ENCODE peak calls at places on chromosome 3, in four cellular contexts. One of them, this sample, is unnamed.

GRCh38 chr3:105965384-105965783 is 96.6 kb upstream of the CBLB start:
- DNase-seq in psoas muscle: no peak
- DNase-seq in neural progenitor cell: no peak
- DNase-seq in CD8-positive, alpha-beta T cell: no peak
- DNase-seq in this sample: no peak

GRCh38 chr3:46468758-46469600 is 4.3 kb upstream of the LTF start:
- DNase-seq in psoas muscle: no peak
- DNase-seq in neural progenitor cell: no peak
- DNase-seq in CD8-positive, alpha-beta T cell: no peak
- DNase-seq in this sample: no peak

GRCh38 chr3:189573004-189573403 is 58.2 kb upstream of the TP63 start:
- DNase-seq in psoas muscle: no peak
- DNase-seq in neural progenitor cell: no peak
- DNase-seq in CD8-positive, alpha-beta T cell: no peak
- DNase-seq in this sample: no peak

GRCh38 chr3:25428003-25428861 is at the start of gene RARB:
- DNase-seq in psoas muscle: peak; percentile 67
- DNase-seq in neural progenitor cell: peak; percentile 73
- DNase-seq in CD8-positive, alpha-beta T cell: no peak
- DNase-seq in this sample: peak; percentile 86

GRCh38 chr3:65196663-65197062 is 508.9 kb upstream of the ADAMTS9 start:
- DNase-seq in psoas muscle: no peak
- DNase-seq in neural progenitor cell: no peak
- DNase-seq in CD8-positive, alpha-beta T cell: no peak
- DNase-seq in this sample: no peak

GRCh38 chr3:120300971-120301370 is 15.9 kb upstream of the GPR156 start:
- DNase-seq in psoas muscle: no peak
- DNase-seq in neural progenitor cell: no peak
- DNase-seq in CD8-positive, alpha-beta T cell: no peak
- DNase-seq in this sample: no peak

GRCh38 chr3:56851966-56852884 is 50.5 kb upstream of the ARHGEF3 start:
- DNase-seq in psoas muscle: no peak
- DNase-seq in neural progenitor cell: no peak
- DNase-seq in CD8-positive, alpha-beta T cell: no peak
- DNase-seq in this sample: no peak

GRCh38 chr3:66478923-66479322 is 21.9 kb downstream of the LRIG1 start:
- DNase-seq in psoas muscle: no peak
- DNase-seq in neural progenitor cell: no peak
- DNase-seq in CD8-positive, alpha-beta T cell: no peak
- DNase-seq in this sample: no peak

GRCh38 chr3:46212101-46212500 is 4.0 kb upstream of the CCR1 start:
- DNase-seq in psoas muscle: no peak
- DNase-seq in neural progenitor cell: no peak
- DNase-seq in CD8-positive, alpha-beta T cell: no peak
- DNase-seq in this sample: no peak

GRCh38 chr3:110886514-110886913 is 185.1 kb upstream of the NECTIN3 start:
- DNase-seq in psoas muscle: no peak
- DNase-seq in neural progenitor cell: peak; percentile 86
- DNase-seq in CD8-positive, alpha-beta T cell: no peak
- DNase-seq in this sample: no peak

GRCh38 chr3:72426618-72427397 is 421.4 kb downstream of the SHQ1 start:
- DNase-seq in psoas muscle: no peak
- DNase-seq in neural progenitor cell: no peak
- DNase-seq in CD8-positive, alpha-beta T cell: no peak
- DNase-seq in this sample: no peak

GRCh38 chr3:177811111-177811510 is 613.8 kb upstream of the TBL1XR1 start:
- DNase-seq in psoas muscle: no peak
- DNase-seq in neural progenitor cell: no peak
- DNase-seq in CD8-positive, alpha-beta T cell: no peak
- DNase-seq in this sample: no peak

GRCh38 chr3:24550588-24550987 is 55.9 kb upstream of the THRB start:
- DNase-seq in psoas muscle: no peak
- DNase-seq in neural progenitor cell: no peak
- DNase-seq in CD8-positive, alpha-beta T cell: no peak
- DNase-seq in this sample: no peak

GRCh38 chr3:10192953-10193691 is 28.4 kb downstream of the IRAK2 start:
- DNase-seq in psoas muscle: no peak
- DNase-seq in neural progenitor cell: peak; percentile 29
- DNase-seq in CD8-positive, alpha-beta T cell: peak; percentile 76
- DNase-seq in this sample: no peak

GRCh38 chr3:82329300-82329699 is 567.9 kb upstream of the GBE1 start:
- DNase-seq in psoas muscle: no peak
- DNase-seq in neural progenitor cell: no peak
- DNase-seq in CD8-positive, alpha-beta T cell: no peak
- DNase-seq in this sample: no peak

GRCh38 chr3:53122255-53122932 is 7.8 kb downstream of the RFT1 start:
- DNase-seq in psoas muscle: no peak
- DNase-seq in neural progenitor cell: no peak
- DNase-seq in CD8-positive, alpha-beta T cell: no peak
- DNase-seq in this sample: no peak

GRCh38 chr3:195041871-195042740 is 228.9 kb downstream of the XXYLT1 start:
- DNase-seq in psoas muscle: no peak
- DNase-seq in neural progenitor cell: peak; percentile 50
- DNase-seq in CD8-positive, alpha-beta T cell: no peak
- DNase-seq in this sample: no peak

GRCh38 chr3:112685435-112685834 is 44.5 kb upstream of the CCDC80 start:
- DNase-seq in psoas muscle: no peak
- DNase-seq in neural progenitor cell: no peak
- DNase-seq in CD8-positive, alpha-beta T cell: no peak
- DNase-seq in this sample: no peak

GRCh38 chr3:113637756-113638155 is 58.7 kb downstream of the USF3 start:
- DNase-seq in psoas muscle: no peak
- DNase-seq in neural progenitor cell: no peak
- DNase-seq in CD8-positive, alpha-beta T cell: no peak
- DNase-seq in this sample: no peak

GRCh38 chr3:193114431-193115340 is 126.3 kb upstream of the PLAAT1 start:
- DNase-seq in psoas muscle: no peak
- DNase-seq in neural progenitor cell: no peak
- DNase-seq in CD8-positive, alpha-beta T cell: no peak
- DNase-seq in this sample: no peak

GRCh38 chr3:195925746-195926145 is 17.4 kb upstream of the TNK2 start:
- DNase-seq in psoas muscle: no peak
- DNase-seq in neural progenitor cell: no peak
- DNase-seq in CD8-positive, alpha-beta T cell: no peak
- DNase-seq in this sample: no peak

GRCh38 chr3:33360136-33360825 is 79.9 kb downstream of the UBP1 start:
- DNase-seq in psoas muscle: no peak
- DNase-seq in neural progenitor cell: no peak
- DNase-seq in CD8-positive, alpha-beta T cell: no peak
- DNase-seq in this sample: no peak

DNA sequence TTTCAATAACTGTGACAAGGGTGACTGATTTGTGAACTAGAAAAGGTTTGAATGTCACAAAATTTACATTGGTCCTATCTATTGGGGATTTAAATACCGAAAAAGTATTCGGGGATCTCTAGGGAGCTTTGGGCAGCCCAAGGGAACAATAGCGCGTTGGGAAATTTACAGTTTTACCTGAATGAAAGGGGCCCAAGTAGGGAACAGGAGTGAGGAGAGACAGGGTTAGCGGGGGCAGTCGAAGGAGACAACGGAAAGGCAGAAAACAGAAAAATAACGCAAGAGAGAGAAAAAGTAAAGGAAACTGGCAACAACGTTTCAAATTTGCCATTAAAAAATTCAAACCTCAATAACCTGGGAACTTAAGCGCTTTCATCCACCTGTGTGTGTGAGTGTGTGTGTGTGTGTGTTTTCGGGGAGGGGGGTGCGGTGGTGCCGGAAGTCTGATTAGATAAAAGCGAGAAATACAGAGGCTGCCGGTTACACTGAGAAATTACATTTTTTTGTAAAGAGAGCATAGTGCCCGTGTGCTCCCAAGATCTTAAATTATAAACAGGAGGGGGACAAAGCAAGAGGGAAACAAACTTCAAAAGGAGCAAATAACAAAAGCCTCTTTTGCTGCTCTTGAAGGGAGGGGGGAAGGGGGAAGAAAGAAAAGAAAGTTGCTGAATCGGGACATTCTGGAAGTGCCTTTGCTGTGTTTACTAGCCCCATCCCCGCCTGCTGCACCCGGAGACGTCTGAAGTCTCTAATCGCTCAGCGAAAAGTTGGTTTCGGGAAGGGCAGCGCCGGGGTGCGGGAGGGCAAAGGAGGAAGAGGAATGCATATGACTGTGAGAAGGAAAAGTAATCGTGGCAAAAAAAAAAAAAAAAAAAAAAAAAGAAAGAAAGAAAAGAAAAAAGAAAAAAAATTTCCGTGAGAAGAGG is 722 bp upstream of the ZIC1 start:
- DNase-seq in psoas muscle: no peak
- DNase-seq in neural progenitor cell: peak; percentile 74
- DNase-seq in CD8-positive, alpha-beta T cell: no peak
- DNase-seq in this sample: no peak
- H3K4me3 ChIP-seq in psoas muscle: peak overlapping the region; percentile 75
- H3K4me3 ChIP-seq in neural progenitor cell: peak overlapping the region; percentile 37
- H3K4me3 ChIP-seq in CD8-positive, alpha-beta T cell: no peak overlapping the region
- H3K4me3 ChIP-seq in this sample: no peak overlapping the region

DNA sequence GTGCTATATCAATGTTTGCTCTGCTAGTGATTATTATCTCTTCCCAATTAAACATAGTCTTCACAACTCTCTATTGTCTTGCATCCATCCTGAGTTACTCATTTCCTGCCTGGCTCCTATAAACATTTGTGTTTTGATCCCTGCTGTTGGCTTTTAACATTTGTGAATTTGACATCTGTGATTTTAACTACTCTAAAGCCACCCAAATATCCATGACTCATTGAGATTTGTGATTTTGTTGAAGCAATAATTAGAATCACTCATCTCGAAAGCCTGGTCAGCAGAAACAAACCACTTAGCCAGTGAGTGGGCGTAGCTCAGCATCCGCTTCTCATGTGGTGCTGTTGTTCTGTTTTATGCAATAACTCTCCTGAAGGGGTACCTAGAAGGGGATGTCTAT is 174.3 kb upstream of the ZBTB20 start:
- DNase-seq in psoas muscle: no peak
- DNase-seq in neural progenitor cell: no peak
- DNase-seq in CD8-positive, alpha-beta T cell: no peak
- DNase-seq in this sample: no peak
- H3K36me3 ChIP-seq in psoas muscle: no peaks in the 10 kb centered on the region
- H3K36me3 ChIP-seq in neural progenitor cell: no peaks in the 10 kb centered on the region
- H3K36me3 ChIP-seq in CD8-positive, alpha-beta T cell: no peaks in the 10 kb centered on the region
- H3K36me3 ChIP-seq in this sample: no peaks in the 10 kb centered on the region

GRCh38 chr3:58321791-58322190 is 10.9 kb upstream of the PXK start:
- DNase-seq in psoas muscle: no peak
- DNase-seq in neural progenitor cell: no peak
- DNase-seq in CD8-positive, alpha-beta T cell: no peak
- DNase-seq in this sample: no peak

GRCh38 chr3:58325525-58325992 is 7.1 kb upstream of the PXK start:
- DNase-seq in psoas muscle: no peak
- DNase-seq in neural progenitor cell: no peak
- DNase-seq in CD8-positive, alpha-beta T cell: no peak
- DNase-seq in this sample: no peak

GRCh38 chr3:58323795-58324674 is 8.7 kb upstream of the PXK start:
- DNase-seq in psoas muscle: no peak
- DNase-seq in neural progenitor cell: no peak
- DNase-seq in CD8-positive, alpha-beta T cell: no peak
- DNase-seq in this sample: no peak

GRCh38 chr3:58324675-58325390 is 7.9 kb upstream of the PXK start:
- DNase-seq in psoas muscle: no peak
- DNase-seq in neural progenitor cell: no peak
- DNase-seq in CD8-positive, alpha-beta T cell: no peak
- DNase-seq in this sample: no peak

DNA sequence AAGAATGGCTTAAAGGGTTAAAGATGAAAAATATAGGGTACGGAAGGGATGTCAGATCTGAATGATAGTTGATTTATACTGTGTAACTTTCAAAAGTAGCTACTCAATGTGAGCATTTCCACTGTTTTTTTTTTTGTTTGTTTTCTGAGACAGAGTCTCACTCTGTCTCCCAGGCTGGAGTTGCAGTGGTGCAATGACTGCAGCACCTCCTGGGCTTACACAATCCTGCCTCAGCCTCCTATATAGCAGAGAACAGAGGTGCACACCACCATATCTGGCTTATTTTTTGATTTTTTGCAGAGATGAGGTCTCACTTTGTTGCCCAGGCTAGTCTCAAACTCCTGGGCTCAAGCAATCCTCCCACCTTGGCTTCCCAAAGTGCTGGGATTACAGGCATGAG is 9.9 kb upstream of the PXK start:
- DNase-seq in psoas muscle: no peak
- DNase-seq in neural progenitor cell: no peak
- DNase-seq in CD8-positive, alpha-beta T cell: no peak
- DNase-seq in this sample: no peak
- H3K4me3 ChIP-seq in psoas muscle: no peak overlapping the region
- H3K4me3 ChIP-seq in neural progenitor cell: no peak overlapping the region
- H3K4me3 ChIP-seq in CD8-positive, alpha-beta T cell: no peak overlapping the region
- H3K4me3 ChIP-seq in this sample: no peak overlapping the region

DNA sequence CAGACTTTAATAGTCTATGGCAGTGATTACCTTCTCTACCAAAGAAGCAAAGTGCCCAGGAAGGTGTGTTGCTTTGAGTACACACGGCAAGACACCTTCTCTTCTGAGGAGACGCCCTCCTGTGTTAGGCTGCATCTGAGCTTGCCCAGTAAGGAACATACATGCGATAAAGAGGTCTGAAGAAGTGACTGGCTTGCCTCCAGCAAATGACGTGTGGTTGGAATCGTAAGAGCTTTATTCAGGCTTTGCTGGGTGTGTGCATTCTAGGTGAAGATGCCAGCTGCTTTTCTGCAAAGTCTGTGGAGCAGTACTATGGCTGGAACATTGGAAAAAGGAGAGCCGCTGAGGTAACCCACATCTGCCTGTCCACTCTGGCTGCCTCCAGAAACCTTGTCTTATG is 22.4 kb downstream of the MAP6D1 start:
- DNase-seq in psoas muscle: no peak
- DNase-seq in neural progenitor cell: no peak
- DNase-seq in CD8-positive, alpha-beta T cell: no peak
- DNase-seq in this sample: no peak
- H3K36me3 ChIP-seq in psoas muscle: peaks cover 7% of the 10 kb centered on the region
- H3K36me3 ChIP-seq in neural progenitor cell: no peaks in the 10 kb centered on the region
- H3K36me3 ChIP-seq in CD8-positive, alpha-beta T cell: peaks cover 35% of the 10 kb centered on the region
- H3K36me3 ChIP-seq in this sample: peaks cover 26% of the 10 kb centered on the region

GRCh38 chr3:184813357-184813756 is 1.4 kb downstream of the VPS8 start:
- DNase-seq in psoas muscle: no peak
- DNase-seq in neural progenitor cell: no peak
- DNase-seq in CD8-positive, alpha-beta T cell: no peak
- DNase-seq in this sample: no peak
- H3K4me3 ChIP-seq in psoas muscle: peak overlapping the region; percentile 90
- H3K4me3 ChIP-seq in neural progenitor cell: peak overlapping the region; percentile 74
- H3K4me3 ChIP-seq in CD8-positive, alpha-beta T cell: peak overlapping the region; percentile 64
- H3K4me3 ChIP-seq in this sample: no peak overlapping the region

GRCh38 chr3:5214352-5214751 is 26.8 kb downstream of the EDEM1 start:
- DNase-seq in psoas muscle: no peak
- DNase-seq in neural progenitor cell: no peak
- DNase-seq in CD8-positive, alpha-beta T cell: no peak
- DNase-seq in this sample: no peak

GRCh38 chr3:5217824-5218595 is 30.5 kb downstream of the EDEM1 start:
- DNase-seq in psoas muscle: no peak
- DNase-seq in neural progenitor cell: no peak
- DNase-seq in CD8-positive, alpha-beta T cell: no peak
- DNase-seq in this sample: no peak

GRCh38 chr3:5210926-5211325 is 23.4 kb downstream of the EDEM1 start:
- DNase-seq in psoas muscle: no peak
- DNase-seq in neural progenitor cell: no peak
- DNase-seq in CD8-positive, alpha-beta T cell: no peak
- DNase-seq in this sample: no peak

GRCh38 chr3:5212625-5213573 is 25.4 kb downstream of the EDEM1 start:
- DNase-seq in psoas muscle: no peak
- DNase-seq in neural progenitor cell: no peak
- DNase-seq in CD8-positive, alpha-beta T cell: no peak
- DNase-seq in this sample: no peak

GRCh38 chr3:5213574-5213966 is 26.1 kb downstream of the EDEM1 start:
- DNase-seq in psoas muscle: no peak
- DNase-seq in neural progenitor cell: no peak
- DNase-seq in CD8-positive, alpha-beta T cell: no peak
- DNase-seq in this sample: no peak
- H3K36me3 ChIP-seq in psoas muscle: peaks cover 32% of the 10 kb centered on the region
- H3K36me3 ChIP-seq in neural progenitor cell: no peaks in the 10 kb centered on the region
- H3K36me3 ChIP-seq in CD8-positive, alpha-beta T cell: peaks cover 84% of the 10 kb centered on the region
- H3K36me3 ChIP-seq in this sample: peaks cover 12% of the 10 kb centered on the region